ENCODE peak calls at places on chromosomes 4 and X, in four cellular contexts. F, P, M and Y are unnamed samples.
A peak's percentile ranks its signal among the peaks of the same experiment; 100 is the strongest.

GRCh38 chr4:116101321-116101720 is 984.1 kb downstream of the TRAM1L1 start:
- DNase-seq in F (no peak), P (no peak), M (no peak), Y (no peak)

GRCh38 chr4:6701371-6701770 is 7.7 kb downstream of the S100P start:
- DNase-seq in F (no peak), P (peak; percentile 46), M (no peak), Y (no peak)

GRCh38 chrX:139086243-139086642 is 374.7 kb upstream of the FGF13 start:
- DNase-seq in F (no peak), P (no peak), M (no peak), Y (no peak)

GRCh38 chr4:113004655-113005054 is 44.8 kb upstream of the ANK2 start:
- DNase-seq in F (no peak), P (no peak), M (no peak), Y (no peak)

GRCh38 chrX:23883737-23884354 is 23.9 kb downstream of the APOO start:
- DNase-seq in F (no peak), P (peak; percentile 31), M (no peak), Y (no peak)

GRCh38 chr4:122010610-122011009 is 58.8 kb upstream of the TRPC3 start:
- DNase-seq in F (no peak), P (no peak), M (no peak), Y (no peak)

GRCh38 chr4:168585168-168586091 is 88.6 kb downstream of the PALLD start:
- DNase-seq in F (no peak), P (peak; percentile 20), M (peak; percentile 77), Y (peak; percentile 88)

GRCh38 chrX:107871136-107871535 is 45.5 kb downstream of the MID2 start:
- DNase-seq in F (no peak), P (no peak), M (no peak), Y (no peak)

GRCh38 chr4:101279377-101279871 is 67.9 kb downstream of the PPP3CA start:
- DNase-seq in F (no peak), P (no peak), M (no peak), Y (peak; percentile 50)

GRCh38 chr4:41436365-41437263 is 101.3 kb upstream of the LIMCH1 start:
- DNase-seq in F (no peak), P (no peak), M (no peak), Y (no peak)
- H3K4me3 ChIP-seq in F (no peak overlapping the region), P (no peak overlapping the region), M (no peak overlapping the region), Y (no peak overlapping the region)

GRCh38 chrX:27889878-27890277 is 82.1 kb downstream of the MAGEB10 start:
- DNase-seq in F (no peak), P (no peak), M (no peak), Y (no peak)
- H3K4me3 ChIP-seq in F (no peak overlapping the region), P (no peak overlapping the region), M (no peak overlapping the region), Y (no peak overlapping the region)

DNA sequence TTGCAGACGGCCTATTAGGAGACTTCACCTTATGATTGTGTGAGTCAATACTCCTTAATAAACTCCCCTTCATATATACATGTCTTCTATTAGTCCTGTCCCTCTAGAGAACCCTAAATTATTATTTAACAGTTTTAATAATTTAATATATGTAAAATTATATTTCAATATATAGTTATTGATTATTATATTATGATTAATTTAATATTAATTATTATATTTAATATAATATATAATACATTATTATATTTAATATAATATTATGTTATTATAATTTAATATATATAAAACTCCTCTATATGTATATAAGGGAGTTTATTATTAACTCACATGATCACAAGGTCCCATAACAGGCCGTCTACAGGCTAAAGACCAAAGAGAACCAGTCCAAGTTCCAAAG is 533.2 kb downstream of the ARAP2 start:
- DNase-seq in F (no peak), P (no peak), M (no peak), Y (no peak)
- H3K4me3 ChIP-seq in F (no peak overlapping the region), P (no peak overlapping the region), M (no peak overlapping the region), Y (no peak overlapping the region)

DNA sequence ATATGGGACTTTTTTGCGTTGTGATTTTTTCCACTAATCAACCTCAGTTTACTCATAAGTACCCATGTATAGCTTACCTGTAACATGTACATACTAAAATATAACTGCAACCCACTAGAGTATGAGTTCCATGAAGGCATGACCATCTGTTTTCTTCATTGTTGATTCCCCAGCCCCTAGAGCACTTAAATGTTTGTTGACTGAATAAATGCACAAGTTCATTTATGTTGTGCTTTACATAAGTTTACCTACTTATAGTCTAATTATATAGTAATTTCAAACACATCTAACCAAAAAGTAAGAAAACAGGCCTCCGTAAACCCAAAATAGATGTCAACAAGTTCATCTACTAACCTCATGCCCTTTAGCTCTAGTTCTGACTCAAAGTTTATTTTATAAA is 34.7 kb downstream of the DCHS2 start:
- DNase-seq in F (no peak), P (no peak), M (no peak), Y (no peak)
- H3K4me3 ChIP-seq in F (no peak overlapping the region), P (no peak overlapping the region), M (no peak overlapping the region), Y (no peak overlapping the region)

GRCh38 chrX:22110729-22111494 is 78.8 kb downstream of the PHEX start:
- DNase-seq in F (no peak), P (no peak), M (no peak), Y (no peak)

GRCh38 chrX:22109442-22109841 is 77.3 kb downstream of the PHEX start:
- DNase-seq in F (no peak), P (no peak), M (no peak), Y (no peak)

DNA sequence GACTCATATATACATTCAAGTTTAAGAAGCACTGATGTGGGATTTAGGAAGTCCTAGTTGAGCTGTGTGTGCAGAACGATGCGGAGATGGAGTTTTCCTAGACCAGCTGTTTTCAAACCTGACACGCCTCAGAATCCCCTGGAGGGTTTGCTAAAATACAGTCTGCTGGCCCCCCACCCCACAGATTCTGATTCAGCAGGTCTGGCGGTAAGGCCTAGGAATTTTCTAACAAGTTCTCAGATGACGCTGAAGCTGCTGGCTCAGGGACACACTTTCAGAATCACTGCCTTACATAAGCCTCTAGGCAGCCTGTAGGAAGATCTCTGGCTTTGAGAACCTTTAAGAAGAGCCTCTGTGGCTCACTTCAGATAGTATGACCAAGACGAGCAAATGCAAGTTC is 73.1 kb downstream of the PHEX start:
- DNase-seq in F (no peak), P (no peak), M (no peak), Y (no peak)
- H3K4me3 ChIP-seq in F (no peak overlapping the region), P (no peak overlapping the region), M (no peak overlapping the region), Y (no peak overlapping the region)

DNA sequence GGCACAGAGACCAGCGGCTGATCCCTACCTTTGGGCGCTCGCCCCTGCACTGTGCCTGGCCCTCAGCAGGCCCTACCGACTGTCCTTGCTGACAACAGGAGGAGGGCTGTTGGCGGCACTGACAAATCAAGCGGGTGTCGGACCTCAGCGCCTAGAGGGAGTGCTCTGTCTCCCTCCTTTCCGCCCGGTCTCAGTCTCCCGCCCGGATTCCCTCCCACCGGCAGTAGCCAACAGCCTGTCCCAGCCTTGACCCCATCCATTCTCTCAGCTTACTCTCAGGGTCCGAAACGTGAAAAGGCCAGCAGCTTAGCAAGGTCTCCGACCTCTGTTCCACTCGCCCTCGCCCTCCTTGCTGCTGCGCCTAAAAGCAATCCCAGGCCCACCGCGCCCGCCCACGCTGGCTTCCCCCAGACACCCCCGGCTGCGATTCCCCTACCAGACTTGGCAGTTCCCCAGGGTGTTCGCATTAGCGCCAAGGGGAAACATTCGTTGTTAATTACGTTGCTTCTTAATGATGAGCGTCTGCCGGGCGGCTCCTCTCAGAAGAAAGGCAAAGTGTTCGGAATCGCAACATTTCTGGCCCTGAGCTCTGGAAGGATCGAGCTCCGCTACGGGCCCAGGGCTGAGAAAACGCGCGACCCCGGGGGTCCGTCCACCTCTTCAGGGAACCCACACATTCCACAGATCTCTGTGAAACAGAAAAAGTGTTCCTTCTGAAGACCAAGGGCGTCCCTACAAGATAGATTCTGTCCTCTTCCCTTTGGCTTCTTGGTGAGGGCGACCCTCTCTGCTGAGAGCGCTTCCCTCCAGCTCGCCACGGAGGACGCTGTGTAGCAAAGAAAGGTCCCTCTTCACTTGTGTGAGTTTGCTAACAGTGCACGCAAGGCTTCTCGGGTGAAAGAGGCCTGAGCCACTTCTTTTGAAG is 96.1 kb downstream of the SOWAHB start:
- DNase-seq in F (no peak), P (no peak), M (no peak), Y (peak; percentile 43)
- H3K4me3 ChIP-seq in F (no peak overlapping the region), P (no peak overlapping the region), M (no peak overlapping the region), Y (no peak overlapping the region)

GRCh38 chrX:57822398-57822797 is 87.9 kb downstream of the ZXDA start:
- DNase-seq in F (no peak), P (no peak), M (no peak), Y (no peak)

GRCh38 chrX:57817302-57817701 is 93.0 kb downstream of the ZXDA start:
- DNase-seq in F (no peak), P (no peak), M (no peak), Y (no peak)

GRCh38 chrX:57821703-57822375 is 88.4 kb downstream of the ZXDA start:
- DNase-seq in F (no peak), P (peak; percentile 43), M (peak; percentile 8), Y (no peak)
- H3K4me3 ChIP-seq in F (peak overlapping the region; percentile 48), P (no peak overlapping the region), M (no peak overlapping the region), Y (no peak overlapping the region)

DNA sequence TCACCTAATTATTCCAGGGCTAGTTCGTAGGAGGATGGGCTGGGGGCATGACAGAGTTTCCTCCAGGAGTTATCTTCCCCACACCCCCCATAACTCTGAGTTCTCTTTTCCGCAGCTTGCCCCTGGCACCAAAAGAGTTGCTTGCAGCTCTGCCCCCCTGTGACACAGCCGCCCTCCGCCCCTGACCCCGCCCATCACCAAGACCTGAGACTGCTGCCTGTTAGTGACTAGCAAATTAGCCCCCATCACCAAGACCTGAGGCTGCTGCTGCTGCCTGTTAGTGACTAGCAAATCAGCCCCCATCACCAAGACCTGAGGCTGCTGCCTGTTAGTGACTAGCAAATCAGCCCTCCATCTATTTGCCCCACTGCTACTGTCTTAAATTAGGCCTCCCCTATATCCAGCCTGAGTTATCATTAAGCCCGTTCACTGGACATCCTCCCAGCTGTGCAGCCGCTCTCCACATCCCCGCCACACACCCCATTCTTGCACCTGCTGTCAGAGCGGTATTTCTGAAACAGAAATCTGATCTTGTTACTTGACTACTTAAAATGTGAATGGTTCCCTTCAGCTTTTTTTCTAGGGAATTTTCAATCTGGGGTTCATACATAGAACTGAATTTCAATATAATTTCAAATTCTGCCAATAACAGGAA is 1.5 kb upstream of the PAPSS1 start:
- DNase-seq in F (no peak), P (no peak), M (peak; percentile 57), Y (peak; percentile 22)
- H3K4me3 ChIP-seq in F (no peak overlapping the region), P (no peak overlapping the region), M (no peak overlapping the region), Y (peak overlapping the region; percentile 56)